ENCODE peak calls at places on chromosomes 6 and 20, in six cellular contexts. One of them, this sample, is unnamed.
A peak's percentile ranks its signal among the peaks of the same experiment; 100 is the strongest.

GRCh38 chr6:130324657-130325056 is 41.2 kb upstream of the TMEM200A start:
- DNase-seq in effector memory CD4-positive, alpha-beta T cell: no peak
- DNase-seq in ascending aorta: no peak
- DNase-seq in prostate gland: no peak
- DNase-seq in uterus: no peak
- DNase-seq in CD4-positive, alpha-beta memory T cell: no peak
- DNase-seq in this sample: no peak

GRCh38 chr6:23633986-23634385 is 492.0 kb upstream of the NRSN1 start:
- DNase-seq in uterus: no peak
- DNase-seq in ascending aorta: no peak
- DNase-seq in CD4-positive, alpha-beta memory T cell: no peak
- DNase-seq in prostate gland: no peak
- DNase-seq in effector memory CD4-positive, alpha-beta T cell: no peak
- DNase-seq in this sample: no peak

GRCh38 chr20:46975976-46976375 is 81.3 kb downstream of the EYA2 start:
- DNase-seq in effector memory CD4-positive, alpha-beta T cell: no peak
- DNase-seq in prostate gland: no peak
- DNase-seq in CD4-positive, alpha-beta memory T cell: no peak
- DNase-seq in ascending aorta: no peak
- DNase-seq in uterus: no peak
- DNase-seq in this sample: no peak

GRCh38 chr6:7331452-7331851 is 18.5 kb upstream of the SSR1 start:
- DNase-seq in uterus: no peak
- DNase-seq in effector memory CD4-positive, alpha-beta T cell: no peak
- DNase-seq in prostate gland: no peak
- DNase-seq in ascending aorta: no peak
- DNase-seq in CD4-positive, alpha-beta memory T cell: no peak
- DNase-seq in this sample: no peak

GRCh38 chr20:2986466-2986865 is 57.0 kb upstream of the GNRH2 start:
- DNase-seq in CD4-positive, alpha-beta memory T cell: no peak
- DNase-seq in effector memory CD4-positive, alpha-beta T cell: no peak
- DNase-seq in ascending aorta: no peak
- DNase-seq in prostate gland: no peak
- DNase-seq in uterus: no peak
- DNase-seq in this sample: no peak

GRCh38 chr6:16148498-16148897 is 19.6 kb downstream of the MYLIP start:
- DNase-seq in effector memory CD4-positive, alpha-beta T cell: no peak
- DNase-seq in prostate gland: no peak
- DNase-seq in CD4-positive, alpha-beta memory T cell: no peak
- DNase-seq in ascending aorta: no peak
- DNase-seq in uterus: no peak
- DNase-seq in this sample: peak; percentile 78

GRCh38 chr6:152068622-152069261 is 261.3 kb downstream of the ESR1 start:
- DNase-seq in CD4-positive, alpha-beta memory T cell: no peak
- DNase-seq in ascending aorta: no peak
- DNase-seq in uterus: no peak
- DNase-seq in effector memory CD4-positive, alpha-beta T cell: no peak
- DNase-seq in prostate gland: no peak
- DNase-seq in this sample: no peak

GRCh38 chr20:58458342-58459057 is 56.7 kb downstream of the APCDD1L start:
- DNase-seq in prostate gland: no peak
- DNase-seq in ascending aorta: no peak
- DNase-seq in CD4-positive, alpha-beta memory T cell: no peak
- DNase-seq in effector memory CD4-positive, alpha-beta T cell: no peak
- DNase-seq in uterus: no peak
- DNase-seq in this sample: no peak

GRCh38 chr6:21935561-21936028 is 342.0 kb downstream of the SOX4 start:
- DNase-seq in effector memory CD4-positive, alpha-beta T cell: no peak
- DNase-seq in uterus: no peak
- DNase-seq in ascending aorta: no peak
- DNase-seq in CD4-positive, alpha-beta memory T cell: no peak
- DNase-seq in prostate gland: no peak
- DNase-seq in this sample: peak; percentile 52

GRCh38 chr20:11379257-11380011 is 538.3 kb upstream of the BTBD3 start:
- DNase-seq in prostate gland: no peak
- DNase-seq in uterus: no peak
- DNase-seq in ascending aorta: no peak
- DNase-seq in effector memory CD4-positive, alpha-beta T cell: no peak
- DNase-seq in CD4-positive, alpha-beta memory T cell: no peak
- DNase-seq in this sample: no peak

GRCh38 chr6:28544211-28544610 is 18.5 kb downstream of the GPX5 start:
- DNase-seq in CD4-positive, alpha-beta memory T cell: no peak
- DNase-seq in uterus: no peak
- DNase-seq in prostate gland: no peak
- DNase-seq in effector memory CD4-positive, alpha-beta T cell: no peak
- DNase-seq in ascending aorta: no peak
- DNase-seq in this sample: no peak

GRCh38 chr20:6740096-6740495 is 27.4 kb upstream of the BMP2 start:
- DNase-seq in prostate gland: no peak
- DNase-seq in CD4-positive, alpha-beta memory T cell: no peak
- DNase-seq in uterus: no peak
- DNase-seq in ascending aorta: no peak
- DNase-seq in effector memory CD4-positive, alpha-beta T cell: no peak
- DNase-seq in this sample: no peak

GRCh38 chr20:19212524-19213502 is at the start of gene SLC24A3:
- DNase-seq in CD4-positive, alpha-beta memory T cell: no peak
- DNase-seq in ascending aorta: peak; percentile 83
- DNase-seq in uterus: peak; percentile 81
- DNase-seq in prostate gland: peak; percentile 74
- DNase-seq in effector memory CD4-positive, alpha-beta T cell: no peak
- DNase-seq in this sample: peak; percentile 73

GRCh38 chr20:50113420-50114224 is 672 bp upstream of the UBE2V1 start:
- DNase-seq in CD4-positive, alpha-beta memory T cell: no peak
- DNase-seq in uterus: no peak
- DNase-seq in prostate gland: no peak
- DNase-seq in effector memory CD4-positive, alpha-beta T cell: no peak
- DNase-seq in ascending aorta: peak; percentile 21
- DNase-seq in this sample: no peak
- H3K36me3 ChIP-seq in CD4-positive, alpha-beta memory T cell: no peaks in the 10 kb centered on the region
- H3K36me3 ChIP-seq in uterus: no peaks in the 10 kb centered on the region
- H3K36me3 ChIP-seq in prostate gland: no peaks in the 10 kb centered on the region
- H3K36me3 ChIP-seq in effector memory CD4-positive, alpha-beta T cell: no peaks in the 10 kb centered on the region
- H3K36me3 ChIP-seq in ascending aorta: no peaks in the 10 kb centered on the region
- H3K36me3 ChIP-seq in this sample: no peaks in the 10 kb centered on the region

DNA sequence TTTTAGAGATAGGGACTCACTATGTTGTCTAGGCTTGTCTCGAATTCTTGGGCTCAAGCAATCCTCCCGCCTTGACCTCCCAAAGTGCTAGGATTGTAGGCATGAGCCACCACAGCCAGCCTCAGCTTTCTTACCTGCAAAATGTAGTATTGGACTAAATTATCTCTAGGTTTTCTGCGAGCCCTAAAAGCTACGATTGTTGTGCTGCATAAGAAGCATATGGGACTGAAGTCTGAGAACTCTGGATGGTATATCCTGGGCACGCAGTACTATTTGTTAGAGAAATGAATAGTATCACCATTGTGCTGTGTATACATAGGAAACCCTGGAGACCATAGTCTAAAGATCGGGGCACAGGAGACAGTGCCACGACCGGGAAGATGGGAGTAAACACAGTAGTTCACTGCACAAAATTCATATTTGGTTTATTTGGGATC is 60.1 kb downstream of the RPRD1B start:
- DNase-seq in prostate gland: no peak
- DNase-seq in effector memory CD4-positive, alpha-beta T cell: no peak
- DNase-seq in CD4-positive, alpha-beta memory T cell: no peak
- DNase-seq in ascending aorta: no peak
- DNase-seq in uterus: no peak
- DNase-seq in this sample: no peak
- H3K4me1 ChIP-seq in prostate gland: no peaks in the 10 kb centered on the region
- H3K4me1 ChIP-seq in effector memory CD4-positive, alpha-beta T cell: no peaks in the 10 kb centered on the region
- H3K4me1 ChIP-seq in CD4-positive, alpha-beta memory T cell: peaks cover 41% of the 10 kb centered on the region
- H3K4me1 ChIP-seq in ascending aorta: peaks cover 17% of the 10 kb centered on the region
- H3K4me1 ChIP-seq in uterus: no peaks in the 10 kb centered on the region
- H3K4me1 ChIP-seq in this sample: no peaks in the 10 kb centered on the region

GRCh38 chr6:90040931-90041330 is 146.7 kb downstream of the GJA10 start:
- DNase-seq in CD4-positive, alpha-beta memory T cell: no peak
- DNase-seq in uterus: no peak
- DNase-seq in effector memory CD4-positive, alpha-beta T cell: no peak
- DNase-seq in prostate gland: no peak
- DNase-seq in ascending aorta: no peak
- DNase-seq in this sample: no peak

GRCh38 chr6:90044182-90044832 is 150.0 kb downstream of the GJA10 start:
- DNase-seq in effector memory CD4-positive, alpha-beta T cell: no peak
- DNase-seq in uterus: no peak
- DNase-seq in prostate gland: no peak
- DNase-seq in ascending aorta: no peak
- DNase-seq in CD4-positive, alpha-beta memory T cell: no peak
- DNase-seq in this sample: no peak

GRCh38 chr6:90045535-90045934 is 151.3 kb downstream of the GJA10 start:
- DNase-seq in CD4-positive, alpha-beta memory T cell: no peak
- DNase-seq in uterus: no peak
- DNase-seq in effector memory CD4-positive, alpha-beta T cell: no peak
- DNase-seq in ascending aorta: no peak
- DNase-seq in prostate gland: no peak
- DNase-seq in this sample: no peak

GRCh38 chr6:90048191-90048969 is 154.1 kb downstream of the GJA10 start:
- DNase-seq in prostate gland: no peak
- DNase-seq in uterus: no peak
- DNase-seq in ascending aorta: no peak
- DNase-seq in CD4-positive, alpha-beta memory T cell: no peak
- DNase-seq in effector memory CD4-positive, alpha-beta T cell: no peak
- DNase-seq in this sample: no peak

DNA sequence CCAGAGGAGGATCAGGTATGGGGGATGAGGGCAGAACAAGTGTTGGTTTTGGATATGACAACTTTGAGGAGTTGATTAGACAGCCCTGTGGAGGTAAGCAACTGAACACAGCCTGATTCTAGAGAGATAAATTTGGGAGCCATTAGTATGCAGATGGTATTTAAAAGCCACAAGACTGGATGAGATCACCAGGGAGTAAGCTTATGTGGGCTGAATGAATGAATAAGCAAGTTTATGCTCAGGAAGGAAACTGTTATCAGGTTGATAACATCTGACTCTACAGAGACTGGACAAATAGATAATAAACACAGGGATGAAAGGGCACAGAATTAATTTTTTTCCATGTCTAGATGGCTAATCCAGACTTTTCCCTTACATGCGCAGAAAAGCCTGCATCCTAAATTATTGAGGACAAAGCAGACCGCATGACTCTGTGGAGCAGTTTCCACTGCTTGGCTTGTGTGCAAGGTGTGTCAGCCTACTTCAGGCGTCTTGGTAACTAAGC is 150.6 kb downstream of the GJA10 start:
- DNase-seq in prostate gland: no peak
- DNase-seq in CD4-positive, alpha-beta memory T cell: no peak
- DNase-seq in effector memory CD4-positive, alpha-beta T cell: no peak
- DNase-seq in ascending aorta: no peak
- DNase-seq in uterus: no peak
- DNase-seq in this sample: no peak
- H3K27ac ChIP-seq in prostate gland: no peak overlapping the region
- H3K27ac ChIP-seq in CD4-positive, alpha-beta memory T cell: no peak overlapping the region
- H3K27ac ChIP-seq in effector memory CD4-positive, alpha-beta T cell: no peak overlapping the region
- H3K27ac ChIP-seq in ascending aorta: no peak overlapping the region
- H3K27ac ChIP-seq in uterus: no peak overlapping the region
- H3K27ac ChIP-seq in this sample: no peak overlapping the region

DNA sequence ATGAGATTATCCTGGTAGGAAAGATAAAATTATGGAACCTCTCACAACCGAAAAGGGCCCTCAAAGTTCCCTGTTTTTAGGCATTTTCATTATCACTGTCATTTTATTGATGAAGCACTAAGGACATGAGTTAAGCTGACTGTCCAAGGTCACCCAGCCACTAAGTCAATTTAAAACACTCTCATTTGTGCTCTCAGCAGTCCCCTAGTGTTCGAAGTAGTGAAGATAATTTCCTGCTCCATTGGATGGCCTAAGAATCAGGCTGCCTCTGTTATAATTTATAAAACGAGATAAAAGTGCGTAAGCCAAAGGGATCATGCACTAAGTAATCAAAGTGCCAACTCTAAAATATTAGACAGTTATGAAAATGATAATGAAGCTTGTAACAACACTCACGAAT is 169.1 kb downstream of the KIF16B start:
- DNase-seq in CD4-positive, alpha-beta memory T cell: no peak
- DNase-seq in ascending aorta: no peak
- DNase-seq in uterus: no peak
- DNase-seq in effector memory CD4-positive, alpha-beta T cell: no peak
- DNase-seq in prostate gland: no peak
- DNase-seq in this sample: no peak
- H3K36me3 ChIP-seq in CD4-positive, alpha-beta memory T cell: peaks cover 6% of the 10 kb centered on the region
- H3K36me3 ChIP-seq in ascending aorta: peaks cover 17% of the 10 kb centered on the region
- H3K36me3 ChIP-seq in uterus: no peaks in the 10 kb centered on the region
- H3K36me3 ChIP-seq in effector memory CD4-positive, alpha-beta T cell: peaks cover 6% of the 10 kb centered on the region
- H3K36me3 ChIP-seq in prostate gland: no peaks in the 10 kb centered on the region
- H3K36me3 ChIP-seq in this sample: no peaks in the 10 kb centered on the region

This sample was measured in colonic mucosa.